ENCODE peak calls at places on chromosomes 6 and 20, in nine cellular contexts. A is astrocyte, Q is tibial artery, C is AG04450, E is cardiac fibroblast, W is AG09309, N is cardiac muscle cell, R is heart right ventricle, X is GM06990. O is an unnamed sample.
A peak's percentile ranks its signal among the peaks of the same experiment; 100 is the strongest.

GRCh38 chr6:610882-611281 is 46.0 kb downstream of the HUS1B start:
- DNase-seq in N (no peak), A (no peak), E (no peak), X (no peak), W (no peak), R (no peak), Q (no peak), C (no peak), O (no peak)

GRCh38 chr6:35037289-35038038 is 103.7 kb downstream of the TCP11 start:
- DNase-seq in N (no peak), E (no peak), C (no peak), A (no peak), X (no peak), Q (no peak), R (no peak), W (no peak), O (no peak)

GRCh38 chr20:24502184-24502583 is 32.8 kb downstream of the SYNDIG1 start:
- DNase-seq in E (peak; percentile 91), A (peak; percentile 82), W (peak; percentile 83), R (no peak), N (no peak), C (no peak), Q (peak; percentile 87), X (no peak), O (peak; percentile 80)

GRCh38 chr6:111222341-111222740 is 135.0 kb downstream of the SLC16A10 start:
- DNase-seq in E (no peak), A (no peak), N (no peak), R (no peak), C (no peak), X (no peak), W (no peak), Q (no peak), O (no peak)

GRCh38 chr6:42199106-42199981 is 4.6 kb upstream of the GUCA1B start:
- DNase-seq in X (no peak), C (no peak), W (no peak), R (peak; percentile 16), E (peak; percentile 66), A (peak; percentile 74), N (no peak), Q (no peak), O (no peak)

GRCh38 chr6:143569035-143569434 is 57.5 kb upstream of the FUCA2 start:
- DNase-seq in C (no peak), A (peak; percentile 22), E (peak; percentile 64), R (peak; percentile 16), Q (no peak), W (no peak), X (no peak), N (no peak), O (no peak)

GRCh38 chr6:53615633-53616449 is 49.7 kb downstream of the KLHL31 start:
- DNase-seq in R (no peak), E (peak; percentile 87), N (no peak), C (peak; percentile 61), A (peak; percentile 83), X (no peak), W (no peak), Q (no peak), O (no peak)

GRCh38 chr6:38943964-38944363 is 104.6 kb upstream of the GLP1R start:
- DNase-seq in Q (no peak), E (no peak), C (no peak), R (no peak), N (no peak), A (no peak), W (no peak), X (no peak), O (no peak)

GRCh38 chr20:59585714-59586404 is 18.5 kb upstream of the PHACTR3 start:
- DNase-seq in Q (no peak), R (no peak), C (no peak), N (no peak), A (no peak), W (no peak), X (no peak), E (no peak), O (no peak)

GRCh38 chr20:47568019-47568418 is 66.3 kb downstream of the NCOA3 start:
- DNase-seq in Q (no peak), E (peak; percentile 82), A (peak; percentile 99), C (peak; percentile 81), R (peak; percentile 52), X (no peak), N (peak; percentile 62), W (peak; percentile 79), O (peak; percentile 67)

GRCh38 chr6:39393075-39393474 is 70.6 kb upstream of the KCNK16 start:
- DNase-seq in A (no peak), N (no peak), E (no peak), W (no peak), Q (no peak), X (no peak), C (no peak), R (no peak), O (no peak)

GRCh38 chr6:154604120-154604519 is 93.6 kb upstream of the CNKSR3 start:
- DNase-seq in X (peak; percentile 43), Q (no peak), C (no peak), N (no peak), E (no peak), W (no peak), R (no peak), A (no peak), O (no peak)

GRCh38 chr6:169986848-169987498 is 235.6 kb downstream of the ERMARD start:
- DNase-seq in C (no peak), R (no peak), E (no peak), Q (peak; percentile 48), N (no peak), W (no peak), X (no peak), A (no peak), O (no peak)

DNA sequence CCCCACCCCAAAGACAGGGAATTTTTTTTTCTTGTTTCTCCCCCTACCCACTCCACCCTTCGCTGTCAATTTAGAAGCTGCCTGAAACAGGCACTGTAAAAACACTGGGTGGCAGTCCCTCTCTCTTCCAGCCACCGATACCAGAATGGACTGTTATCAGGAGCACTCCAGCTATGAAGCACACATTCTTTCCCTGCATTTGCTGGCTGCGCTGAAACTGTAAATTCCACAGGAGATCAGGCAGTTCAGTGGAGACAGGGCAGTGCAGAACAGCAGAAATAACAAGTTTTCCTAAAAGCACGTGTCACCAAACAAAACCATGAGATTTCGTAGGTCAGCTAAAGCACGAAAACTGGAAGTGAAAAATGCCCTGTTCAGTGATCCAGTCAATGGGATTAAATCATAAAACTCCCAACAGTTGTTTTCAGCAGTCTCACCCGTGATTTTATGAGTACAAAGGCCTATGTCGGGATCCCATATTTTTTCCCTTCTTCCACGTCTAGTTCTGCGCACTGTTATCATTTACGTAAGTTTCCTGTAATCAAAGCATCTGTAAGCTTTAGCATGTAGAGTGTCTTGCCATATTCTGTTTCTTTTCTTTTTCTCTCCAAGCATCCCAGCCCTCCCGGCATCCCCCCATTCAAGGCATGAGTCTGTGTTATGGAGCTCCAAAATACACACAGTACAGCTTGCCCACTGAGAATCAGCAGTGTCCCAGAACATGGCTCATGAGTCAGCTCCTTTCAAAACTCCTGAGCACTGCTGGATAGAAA is 359.9 kb upstream of the EPHA7 start:
- DNase-seq in Q (no peak), E (peak; percentile 60), W (no peak), C (no peak), X (no peak), A (peak; percentile 20), R (peak; percentile 31), N (peak; percentile 84), O (no peak)
- H3K4me3 ChIP-seq in Q (peak overlapping the region; percentile 16), E (no peak overlapping the region), W (no peak overlapping the region), C (no peak overlapping the region), X (no peak overlapping the region), A (no peak overlapping the region), R (no peak overlapping the region), N (no peak overlapping the region), O (no peak overlapping the region)

GRCh38 chr6:125868252-125868651 is 77.5 kb downstream of the NCOA7 start:
- DNase-seq in W (no peak), Q (no peak), R (no peak), X (no peak), C (no peak), N (no peak), E (peak; percentile 64), A (no peak), O (no peak)

GRCh38 chr6:125863023-125863422 is 72.3 kb downstream of the NCOA7 start:
- DNase-seq in E (no peak), X (no peak), Q (no peak), C (no peak), A (no peak), W (no peak), N (no peak), R (no peak), O (no peak)

GRCh38 chr6:125867483-125867935 is 76.7 kb downstream of the NCOA7 start:
- DNase-seq in W (peak; percentile 83), N (no peak), C (peak; percentile 33), R (no peak), X (no peak), A (peak; percentile 85), E (peak; percentile 85), Q (no peak), O (peak; percentile 41)

GRCh38 chr6:125866433-125866832 is 75.7 kb downstream of the NCOA7 start:
- DNase-seq in C (no peak), N (no peak), A (no peak), E (no peak), Q (no peak), X (no peak), R (no peak), W (no peak), O (no peak)

GRCh38 chr6:125865015-125865414 is 74.3 kb downstream of the NCOA7 start:
- DNase-seq in A (no peak), E (no peak), R (no peak), W (no peak), C (no peak), X (no peak), N (no peak), Q (no peak), O (no peak)
- TF ChIP-seq CTCF in A (no peak), E (no peak), R (no peak), W (no peak), C (no peak), X (no peak), N (no peak), Q (no peak), O (no peak)

GRCh38 chr6:161414180-161414579 is 140.3 kb upstream of the AGPAT4 start:
- DNase-seq in A (no peak), W (no peak), Q (no peak), R (no peak), N (no peak), C (no peak), X (no peak), E (no peak), O (no peak)
- H3K4me3 ChIP-seq in A (no peak overlapping the region), W (no peak overlapping the region), Q (no peak overlapping the region), R (no peak overlapping the region), N (no peak overlapping the region), C (no peak overlapping the region), X (no peak overlapping the region), E (no peak overlapping the region), O (no peak overlapping the region)

GRCh38 chr6:23262864-23263263 is 693.5 kb downstream of the HDGFL1 start:
- DNase-seq in W (no peak), X (no peak), Q (no peak), E (no peak), C (no peak), N (no peak), A (no peak), R (no peak), O (no peak)
- TF ChIP-seq CTCF in W (no peak), X (no peak), Q (no peak), E (no peak), C (no peak), N (no peak), A (no peak), R (no peak), O (no peak)

DNA sequence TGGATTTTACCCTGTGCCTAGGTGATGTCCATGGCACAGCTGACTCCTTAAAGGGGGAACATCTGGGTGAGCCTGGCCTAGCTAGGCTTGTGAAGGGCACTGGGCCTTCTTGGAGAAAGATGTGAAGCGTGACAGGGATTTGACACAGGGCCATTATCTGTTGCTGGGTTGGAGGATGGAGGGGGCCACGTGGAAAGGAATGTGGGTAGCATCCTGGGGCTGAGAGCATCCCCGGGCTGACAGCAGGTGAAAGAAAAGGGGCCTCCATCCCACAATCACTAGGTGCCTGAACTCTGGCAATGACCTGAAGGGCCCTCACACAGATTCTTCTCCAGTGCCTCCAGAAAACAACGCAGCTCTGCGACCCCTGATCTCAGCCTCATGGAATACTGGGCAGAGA is 124.7 kb downstream of the DTNBP1 start:
- DNase-seq in A (no peak), Q (no peak), R (peak; percentile 1), X (no peak), W (no peak), N (no peak), E (no peak), C (no peak), O (no peak)
- H3K4me3 ChIP-seq in A (no peak overlapping the region), Q (no peak overlapping the region), R (no peak overlapping the region), X (no peak overlapping the region), W (no peak overlapping the region), N (no peak overlapping the region), E (no peak overlapping the region), C (no peak overlapping the region), O (no peak overlapping the region)

O was measured in AG04449.